ENCODE peak calls at places on chromosomes 2 and 18, in five cellular contexts. U is GM12865, G is H9, L is bronchial epithelial cell, A is progenitor cell of endocrine pancreas. X is an unnamed sample.

GRCh38 chr2:146597291-146597690 is 1247.5 kb upstream of the ACVR2A start:
- DNase-seq in U (no peak), G (no peak), L (peak; percentile 86), A (no peak), X (no peak)

GRCh38 chr2:120533625-120534024 is 187.7 kb downstream of the INHBB start:
- DNase-seq in U (no peak), G (no peak), L (no peak), A (no peak), X (no peak)

GRCh38 chr2:186309901-186310300 is 176.2 kb upstream of the ZC3H15 start:
- DNase-seq in U (no peak), G (no peak), L (no peak), A (no peak), X (no peak)

GRCh38 chr18:7116001-7116831 is 1.4 kb downstream of the LAMA1 start:
- DNase-seq in U (no peak), G (peak; percentile 53), L (no peak), A (no peak), X (no peak)

GRCh38 chr2:48566582-48566981 is 36.6 kb downstream of the STON1 start:
- DNase-seq in U (no peak), G (no peak), L (no peak), A (no peak), X (no peak)

GRCh38 chr2:10947005-10947440 is 35.3 kb downstream of the KCNF1 start:
- DNase-seq in U (no peak), G (no peak), L (peak; percentile 84), A (no peak), X (no peak)

GRCh38 chr2:177403822-177404221 is 11.2 kb downstream of the AGPS start:
- DNase-seq in U (no peak), G (no peak), L (peak; percentile 38), A (no peak), X (no peak)

GRCh38 chr2:191243154-191243553 is 2.0 kb upstream of the MYO1B start:
- DNase-seq in U (peak; percentile 30), G (no peak), L (no peak), A (no peak), X (peak; percentile 27)

GRCh38 chr2:148507970-148508369 is 136.6 kb upstream of the EPC2 start:
- DNase-seq in U (no peak), G (peak; percentile 46), L (no peak), A (no peak), X (no peak)

GRCh38 chr2:230904856-230905447 is 20.1 kb downstream of the GPR55 start:
- DNase-seq in U (no peak), G (peak; percentile 25), L (no peak), A (no peak), X (no peak)

GRCh38 chr2:60456115-60456770 is 97.2 kb downstream of the BCL11A start:
- DNase-seq in U (no peak), G (no peak), L (no peak), A (no peak), X (no peak)

GRCh38 chr2:75592028-75592427 is 31.3 kb upstream of the EVA1A start:
- DNase-seq in U (peak; percentile 9), G (no peak), L (peak; percentile 96), A (no peak), X (no peak)

GRCh38 chr18:44916429-44917183 is 235.9 kb downstream of the SETBP1 start:
- DNase-seq in U (no peak), G (no peak), L (peak; percentile 38), A (no peak), X (no peak)

GRCh38 chr18:74524097-74524496 is 10.2 kb upstream of the CNDP1 start:
- DNase-seq in U (no peak), G (peak; percentile 10), L (no peak), A (no peak), X (no peak)

GRCh38 chr2:56014075-56014730 is 90.6 kb upstream of the EFEMP1 start:
- DNase-seq in U (no peak), G (no peak), L (no peak), A (no peak), X (no peak)

GRCh38 chr18:78787751-78788150 is 191.9 kb upstream of the SALL3 start:
- DNase-seq in U (no peak), G (no peak), L (no peak), A (no peak), X (no peak)

GRCh38 chr2:237471457-237472186 is 15.4 kb upstream of the MLPH start:
- DNase-seq in U (peak; percentile 41), G (peak; percentile 84), L (no peak), A (no peak), X (peak; percentile 44)

GRCh38 chr2:70906022-70906421 is 29.7 kb upstream of the ATP6V1B1 start:
- DNase-seq in U (no peak), G (no peak), L (no peak), A (no peak), X (no peak)

GRCh38 chr18:59691046-59691395 is 6.2 kb downstream of the CCBE1 start:
- DNase-seq in U (no peak), G (no peak), L (peak; percentile 86), A (no peak), X (no peak)

GRCh38 chr2:7809640-7810039 is 872.2 kb upstream of the ID2 start:
- DNase-seq in U (no peak), G (no peak), L (no peak), A (no peak), X (no peak)
- TF ChIP-seq CTCF in U (no peak), G (peak; percentile 24), L (no peak), A (no peak), X (no peak)

GRCh38 chr2:104733544-104733943 is 120.4 kb upstream of the POU3F3 start:
- DNase-seq in U (peak; percentile 58), G (peak; percentile 85), L (no peak), A (no peak), X (peak; percentile 12)
- TF ChIP-seq CTCF in U (peak; percentile 68), G (peak; percentile 78), L (peak; percentile 23), A (peak; percentile 51), X (peak; percentile 28)

DNA sequence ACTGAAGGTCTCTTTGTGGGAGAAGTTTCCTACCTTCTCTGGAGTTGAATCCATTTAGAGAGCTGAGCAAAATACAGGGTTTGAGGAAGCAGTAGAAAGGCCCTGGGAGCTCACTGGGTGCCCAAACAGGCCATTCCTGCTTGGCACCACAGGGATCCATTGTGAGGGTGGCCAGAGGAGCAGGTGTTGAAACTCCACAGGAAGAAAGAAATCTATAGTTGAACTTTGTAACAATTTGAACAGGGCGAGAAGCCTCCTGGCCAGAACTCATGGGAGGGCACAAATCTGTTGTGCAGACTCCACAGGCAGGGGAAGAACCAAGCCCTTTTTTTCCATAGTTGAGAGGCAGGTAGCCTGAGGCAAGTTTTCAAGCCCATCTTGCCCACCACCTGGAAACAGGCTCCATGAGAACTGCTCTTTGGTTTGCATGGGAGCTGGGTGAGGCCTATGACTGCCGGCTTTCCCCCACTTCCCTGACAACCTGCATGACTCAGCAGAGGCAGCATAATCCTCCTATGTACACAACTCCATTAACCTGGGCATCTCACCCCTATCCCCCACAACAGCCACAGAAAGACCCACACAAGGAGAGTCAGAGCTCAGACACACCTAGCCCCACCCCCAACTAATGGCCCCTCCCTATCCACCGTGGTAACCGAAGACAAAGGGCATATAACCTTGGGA is 1053.0 kb downstream of the TSN start:
- DNase-seq in U (no peak), G (no peak), L (no peak), A (no peak), X (no peak)
- TF ChIP-seq CTCF in U (no peak), G (no peak), L (no peak), A (no peak), X (no peak)

GRCh38 chr2:154402138-154402714 is 296.3 kb upstream of the KCNJ3 start:
- DNase-seq in U (peak; percentile 5), G (no peak), L (peak; percentile 43), A (no peak), X (no peak)
- TF ChIP-seq CTCF in U (peak; percentile 27), G (peak; percentile 66), L (peak; percentile 40), A (peak; percentile 67), X (no peak)

GRCh38 chr2:178704876-178705275 is 102.3 kb downstream of the TTN start:
- DNase-seq in U (no peak), G (no peak), L (no peak), A (no peak), X (no peak)

GRCh38 chr2:178700922-178701342 is 106.3 kb downstream of the TTN start:
- DNase-seq in U (peak; percentile 38), G (no peak), L (peak; percentile 46), A (no peak), X (peak; percentile 31)
- TF ChIP-seq CTCF in U (peak; percentile 86), G (peak; percentile 93), L (peak; percentile 59), A (peak; percentile 73), X (peak; percentile 78)

GRCh38 chr2:233433029-233433428 is 78.7 kb downstream of the DGKD start:
- DNase-seq in U (no peak), G (no peak), L (no peak), A (no peak), X (no peak)
- TF ChIP-seq CTCF in U (no peak), G (no peak), L (no peak), A (no peak), X (no peak)